ENCODE peak calls at places on chromosomes 16 and 17, in nine cellular contexts. R is neuronal stem cell; W is C1 segment of cervical spinal cord; A is activated CD4-positive, alpha-beta T cell treated with anti-CD3 and anti-CD28 coated beads, Interleukin-2, amount 50 U/mL, for 1 hour; O is cardiac muscle cell; B is DMS153; Y is WERI-Rb-1; J is NCI-H1092; M is NCI-H2081. H is an unnamed sample.

GRCh38 chr17:72518810-72519597 is 398.2 kb downstream of the SOX9 start:
- DNase-seq in A (no peak), B (peak; percentile 87), R (no peak), Y (no peak), J (peak; percentile 85), W (no peak), O (no peak), M (peak; percentile 96), H (no peak)

GRCh38 chr16:1045363-1046270 is 26.9 kb upstream of the SSTR5 start:
- DNase-seq in A (no peak), B (no peak), Y (no peak), R (no peak), O (no peak), M (no peak), W (no peak), J (no peak), H (no peak)

GRCh38 chr17:64499805-64500486 is 3.1 kb upstream of the POLG2 start:
- DNase-seq in Y (no peak), B (no peak), O (peak; percentile 16), R (no peak), W (no peak), M (no peak), J (no peak), A (no peak), H (no peak)

GRCh38 chr16:68784721-68785120 is 47.6 kb downstream of the CDH1 start:
- DNase-seq in J (no peak), R (no peak), B (no peak), W (no peak), M (no peak), Y (no peak), O (no peak), A (no peak), H (no peak)

GRCh38 chr16:87822571-87822970 is 46.7 kb downstream of the SLC7A5 start:
- DNase-seq in B (no peak), O (peak; percentile 74), R (peak; percentile 74), A (no peak), W (no peak), M (no peak), Y (peak; percentile 90), J (no peak), H (peak; percentile 57)

GRCh38 chr16:3458278-3458851 is 14.9 kb downstream of the NAA60 start:
- DNase-seq in Y (no peak), B (no peak), O (peak; percentile 46), A (no peak), J (no peak), W (peak; percentile 22), R (peak; percentile 59), M (no peak), H (no peak)

GRCh38 chr17:27628376-27628775 is 2.6 kb upstream of the LGALS9 start:
- DNase-seq in W (no peak), M (no peak), A (no peak), R (no peak), O (no peak), Y (no peak), B (no peak), J (no peak), H (no peak)

GRCh38 chr16:85172465-85173071 is 60.3 kb upstream of the CIBAR2 start:
- DNase-seq in A (no peak), O (peak; percentile 60), R (no peak), W (no peak), J (peak; percentile 69), M (peak; percentile 36), B (peak; percentile 66), Y (peak; percentile 71), H (no peak)

GRCh38 chr16:27258241-27258734 is 10.3 kb downstream of the NSMCE1 start:
- DNase-seq in W (no peak), Y (no peak), A (no peak), J (no peak), R (no peak), B (no peak), M (no peak), O (no peak), H (peak; percentile 18)

H was measured in NT2/D1.